ENCODE peak calls at places on chromosome 14, in eight cellular contexts. E, Z, U, P, F, W, O and S are unnamed samples.

GRCh38 chr14:82009993-82010392 is 476.3 kb upstream of the SEL1L start:
- DNase-seq in E (no peak), Z (no peak), U (no peak), P (no peak), F (no peak), W (no peak), O (no peak), S (no peak)

GRCh38 chr14:90140956-90141316 is 79.1 kb downstream of the KCNK13 start:
- DNase-seq in E (peak), Z (peak), U (no peak), P (no peak), F (no peak), W (no peak), O (no peak), S (no peak)

GRCh38 chr14:72880820-72881219 is 13.1 kb downstream of the DPF3 start:
- DNase-seq in E (no peak), Z (no peak), U (no peak), P (no peak), F (no peak), W (no peak), O (no peak), S (no peak)

GRCh38 chr14:103995876-103996275 is 53.5 kb upstream of the RD3L start:
- DNase-seq in E (no peak), Z (no peak), U (no peak), P (no peak), F (no peak), W (no peak), O (no peak), S (no peak)

GRCh38 chr14:82075566-82075965 is 541.9 kb upstream of the SEL1L start:
- DNase-seq in E (peak), Z (peak), U (peak), P (no peak), F (no peak), W (no peak), O (no peak), S (peak)

GRCh38 chr14:103549361-103550311 is 12.8 kb downstream of the BAG5 start:
- DNase-seq in E (no peak), Z (no peak), U (peak), P (no peak), F (no peak), W (no peak), O (peak), S (peak)

GRCh38 chr14:38868415-38869290 is 234.4 kb downstream of the SEC23A start:
- DNase-seq in E (no peak), Z (no peak), U (no peak), P (no peak), F (no peak), W (no peak), O (no peak), S (no peak)

GRCh38 chr14:74502236-74503019 is 8.9 kb downstream of the ISCA2 start:
- DNase-seq in E (peak), Z (peak), U (no peak), P (no peak), F (no peak), W (no peak), O (peak), S (no peak)

GRCh38 chr14:90179809-90180779 is 76.3 kb upstream of the PSMC1 start:
- DNase-seq in E (no peak), Z (no peak), U (no peak), P (no peak), F (no peak), W (no peak), O (no peak), S (no peak)

GRCh38 chr14:60616326-60617044 is 32.8 kb downstream of the SIX1 start:
- DNase-seq in E (no peak), Z (peak), U (no peak), P (no peak), F (no peak), W (no peak), O (no peak), S (no peak)

GRCh38 chr14:23300687-23301223 is 1.9 kb downstream of the PPP1R3E start:
- DNase-seq in E (peak), Z (peak), U (peak), P (no peak), F (peak), W (peak), O (peak), S (no peak)